ENCODE peak calls at places on chromosomes 4 and X, in five cellular contexts. One of them, this sample, is unnamed.

GRCh38 chr4:142534994-142535393 is 311.1 kb downstream of the INPP4B start:
- DNase-seq in astrocyte of the spinal cord: no peak
- DNase-seq in GM13976: no peak
- DNase-seq in CD4-positive, alpha-beta T cell: no peak
- DNase-seq in cardiac muscle cell: no peak
- DNase-seq in this sample: no peak

GRCh38 chr4:75229783-75230570 is 284.2 kb downstream of the RCHY1 start:
- DNase-seq in cardiac muscle cell: no peak
- DNase-seq in GM13976: no peak
- DNase-seq in astrocyte of the spinal cord: no peak
- DNase-seq in CD4-positive, alpha-beta T cell: no peak
- DNase-seq in this sample: no peak

GRCh38 chr4:182354867-182355266 is 111.7 kb downstream of the TENM3 start:
- DNase-seq in GM13976: no peak
- DNase-seq in astrocyte of the spinal cord: peak; percentile 63
- DNase-seq in cardiac muscle cell: peak; percentile 47
- DNase-seq in CD4-positive, alpha-beta T cell: no peak
- DNase-seq in this sample: no peak

GRCh38 chr4:186643501-186644315 is 79.9 kb downstream of the FAT1 start:
- DNase-seq in CD4-positive, alpha-beta T cell: no peak
- DNase-seq in astrocyte of the spinal cord: peak; percentile 74
- DNase-seq in cardiac muscle cell: peak; percentile 76
- DNase-seq in GM13976: no peak
- DNase-seq in this sample: no peak

GRCh38 chr4:122635205-122635604 is 14.3 kb upstream of the IL21 start:
- DNase-seq in CD4-positive, alpha-beta T cell: no peak
- DNase-seq in GM13976: peak; percentile 26
- DNase-seq in cardiac muscle cell: no peak
- DNase-seq in astrocyte of the spinal cord: no peak
- DNase-seq in this sample: no peak

GRCh38 chr4:3736806-3737205 is 29.4 kb upstream of the ADRA2C start:
- DNase-seq in cardiac muscle cell: no peak
- DNase-seq in CD4-positive, alpha-beta T cell: no peak
- DNase-seq in astrocyte of the spinal cord: no peak
- DNase-seq in GM13976: no peak
- DNase-seq in this sample: no peak

GRCh38 chr4:76950846-76951321 is 1.3 kb downstream of the SEPTIN11 start:
- DNase-seq in CD4-positive, alpha-beta T cell: no peak
- DNase-seq in GM13976: peak; percentile 18
- DNase-seq in cardiac muscle cell: peak; percentile 52
- DNase-seq in astrocyte of the spinal cord: peak; percentile 57
- DNase-seq in this sample: no peak

GRCh38 chrX:9825129-9825865 is 39.1 kb downstream of the SHROOM2 start:
- DNase-seq in CD4-positive, alpha-beta T cell: no peak
- DNase-seq in GM13976: no peak
- DNase-seq in cardiac muscle cell: peak; percentile 33
- DNase-seq in astrocyte of the spinal cord: no peak
- DNase-seq in this sample: no peak

GRCh38 chr4:158624889-158625478 is 46.7 kb downstream of the C4orf46 start:
- DNase-seq in GM13976: peak; percentile 27
- DNase-seq in astrocyte of the spinal cord: peak; percentile 68
- DNase-seq in CD4-positive, alpha-beta T cell: no peak
- DNase-seq in cardiac muscle cell: peak; percentile 80
- DNase-seq in this sample: peak; percentile 4

GRCh38 chr4:143402776-143403550 is 66.3 kb downstream of the GAB1 start:
- DNase-seq in cardiac muscle cell: no peak
- DNase-seq in astrocyte of the spinal cord: no peak
- DNase-seq in GM13976: no peak
- DNase-seq in CD4-positive, alpha-beta T cell: no peak
- DNase-seq in this sample: no peak

GRCh38 chr4:152618971-152619370 is 60.8 kb downstream of the TMEM154 start:
- DNase-seq in astrocyte of the spinal cord: no peak
- DNase-seq in GM13976: no peak
- DNase-seq in cardiac muscle cell: no peak
- DNase-seq in CD4-positive, alpha-beta T cell: no peak
- DNase-seq in this sample: no peak

GRCh38 chrX:112849010-112849409 is 8.4 kb upstream of the AMOT start:
- DNase-seq in astrocyte of the spinal cord: no peak
- DNase-seq in GM13976: no peak
- DNase-seq in cardiac muscle cell: peak; percentile 24
- DNase-seq in CD4-positive, alpha-beta T cell: no peak
- DNase-seq in this sample: no peak

GRCh38 chr4:27720010-27720766 is 859.5 kb downstream of the STIM2 start:
- DNase-seq in GM13976: no peak
- DNase-seq in cardiac muscle cell: no peak
- DNase-seq in astrocyte of the spinal cord: no peak
- DNase-seq in CD4-positive, alpha-beta T cell: no peak
- DNase-seq in this sample: no peak

GRCh38 chr4:58214376-58214775 is 1104.2 kb upstream of the IGFBP7 start:
- DNase-seq in CD4-positive, alpha-beta T cell: no peak
- DNase-seq in cardiac muscle cell: no peak
- DNase-seq in astrocyte of the spinal cord: no peak
- DNase-seq in GM13976: no peak
- DNase-seq in this sample: no peak

GRCh38 chrX:23334871-23335599 is 386 bp downstream of the PTCHD1 start:
- DNase-seq in CD4-positive, alpha-beta T cell: no peak
- DNase-seq in cardiac muscle cell: no peak
- DNase-seq in astrocyte of the spinal cord: no peak
- DNase-seq in GM13976: peak; percentile 11
- DNase-seq in this sample: peak; percentile 7

GRCh38 chrX:16601885-16602284 is 48.1 kb upstream of the S100G start:
- DNase-seq in GM13976: no peak
- DNase-seq in astrocyte of the spinal cord: no peak
- DNase-seq in cardiac muscle cell: no peak
- DNase-seq in CD4-positive, alpha-beta T cell: no peak
- DNase-seq in this sample: no peak

GRCh38 chr4:10033191-10033881 is 12.0 kb upstream of the SLC2A9 start:
- DNase-seq in GM13976: no peak
- DNase-seq in CD4-positive, alpha-beta T cell: no peak
- DNase-seq in cardiac muscle cell: peak; percentile 74
- DNase-seq in astrocyte of the spinal cord: peak; percentile 16
- DNase-seq in this sample: no peak

DNA sequence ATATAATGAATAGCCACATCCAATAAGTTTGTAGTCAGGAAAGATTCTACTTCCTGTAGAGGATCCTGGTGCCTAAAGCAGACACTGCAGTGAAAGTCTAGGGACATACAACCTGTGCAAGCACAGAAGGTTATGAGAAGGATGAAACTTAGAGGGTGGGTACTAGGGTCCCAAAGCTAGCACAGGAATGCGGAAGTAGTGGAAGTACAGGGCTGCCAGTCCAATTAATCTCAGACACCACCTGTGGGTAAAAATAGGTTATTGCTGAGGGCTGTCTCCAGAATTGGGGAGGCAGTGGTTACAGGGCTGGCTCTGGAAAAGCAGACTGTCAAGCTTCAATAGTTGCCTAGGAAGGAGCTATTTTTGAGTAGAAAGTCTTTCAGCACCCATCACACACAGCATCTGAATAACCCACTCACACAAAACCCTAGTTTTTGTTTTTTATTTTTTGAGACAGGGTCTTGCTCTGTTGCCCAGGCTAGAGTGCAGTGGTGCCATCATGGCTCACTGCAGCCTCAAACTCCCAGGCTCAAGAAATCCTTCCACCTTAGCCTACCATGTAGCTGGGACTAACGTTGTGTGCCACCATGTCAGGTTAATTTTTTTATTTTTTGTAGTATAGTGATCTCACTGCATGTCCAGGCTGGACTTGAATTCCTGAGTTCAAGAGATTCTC is 50.8 kb upstream of the ELF2 start:
- DNase-seq in CD4-positive, alpha-beta T cell: no peak
- DNase-seq in astrocyte of the spinal cord: no peak
- DNase-seq in GM13976: no peak
- DNase-seq in cardiac muscle cell: no peak
- DNase-seq in this sample: no peak
- TF ChIP-seq CTCF in CD4-positive, alpha-beta T cell: peak; percentile 11
- TF ChIP-seq CTCF in astrocyte of the spinal cord: no peak
- TF ChIP-seq CTCF in GM13976: peak; percentile 31
- TF ChIP-seq CTCF in cardiac muscle cell: no peak
- TF ChIP-seq CTCF in this sample: no peak

DNA sequence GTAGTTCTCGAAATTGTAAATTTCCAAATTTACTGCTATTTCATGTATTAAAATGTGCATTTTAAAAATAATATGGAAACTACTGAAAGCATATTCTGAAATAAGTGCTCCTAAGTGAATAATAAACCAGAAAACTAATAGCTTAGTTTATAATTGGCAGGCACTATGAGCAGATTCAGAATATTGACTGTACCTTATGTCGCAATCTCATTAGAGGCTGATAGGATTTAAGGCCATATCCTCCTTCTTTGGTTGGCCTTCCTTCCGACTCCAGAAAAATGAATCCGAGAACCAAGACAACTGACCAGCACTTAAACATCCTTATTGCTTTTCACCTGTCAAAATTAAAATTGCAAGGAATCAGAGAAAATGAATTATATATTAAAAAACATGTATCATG is 52.7 kb downstream of the FSTL5 start:
- DNase-seq in CD4-positive, alpha-beta T cell: no peak
- DNase-seq in GM13976: no peak
- DNase-seq in cardiac muscle cell: no peak
- DNase-seq in astrocyte of the spinal cord: no peak
- DNase-seq in this sample: no peak
- TF ChIP-seq CTCF in CD4-positive, alpha-beta T cell: no peak
- TF ChIP-seq CTCF in GM13976: no peak
- TF ChIP-seq CTCF in cardiac muscle cell: no peak
- TF ChIP-seq CTCF in astrocyte of the spinal cord: no peak
- TF ChIP-seq CTCF in this sample: no peak

GRCh38 chr4:6032249-6033244 is 14.3 kb upstream of the C4orf50 start:
- DNase-seq in CD4-positive, alpha-beta T cell: no peak
- DNase-seq in astrocyte of the spinal cord: no peak
- DNase-seq in cardiac muscle cell: no peak
- DNase-seq in GM13976: no peak
- DNase-seq in this sample: no peak
- TF ChIP-seq CTCF in CD4-positive, alpha-beta T cell: no peak
- TF ChIP-seq CTCF in astrocyte of the spinal cord: no peak
- TF ChIP-seq CTCF in cardiac muscle cell: no peak
- TF ChIP-seq CTCF in GM13976: no peak
- TF ChIP-seq CTCF in this sample: no peak

DNA sequence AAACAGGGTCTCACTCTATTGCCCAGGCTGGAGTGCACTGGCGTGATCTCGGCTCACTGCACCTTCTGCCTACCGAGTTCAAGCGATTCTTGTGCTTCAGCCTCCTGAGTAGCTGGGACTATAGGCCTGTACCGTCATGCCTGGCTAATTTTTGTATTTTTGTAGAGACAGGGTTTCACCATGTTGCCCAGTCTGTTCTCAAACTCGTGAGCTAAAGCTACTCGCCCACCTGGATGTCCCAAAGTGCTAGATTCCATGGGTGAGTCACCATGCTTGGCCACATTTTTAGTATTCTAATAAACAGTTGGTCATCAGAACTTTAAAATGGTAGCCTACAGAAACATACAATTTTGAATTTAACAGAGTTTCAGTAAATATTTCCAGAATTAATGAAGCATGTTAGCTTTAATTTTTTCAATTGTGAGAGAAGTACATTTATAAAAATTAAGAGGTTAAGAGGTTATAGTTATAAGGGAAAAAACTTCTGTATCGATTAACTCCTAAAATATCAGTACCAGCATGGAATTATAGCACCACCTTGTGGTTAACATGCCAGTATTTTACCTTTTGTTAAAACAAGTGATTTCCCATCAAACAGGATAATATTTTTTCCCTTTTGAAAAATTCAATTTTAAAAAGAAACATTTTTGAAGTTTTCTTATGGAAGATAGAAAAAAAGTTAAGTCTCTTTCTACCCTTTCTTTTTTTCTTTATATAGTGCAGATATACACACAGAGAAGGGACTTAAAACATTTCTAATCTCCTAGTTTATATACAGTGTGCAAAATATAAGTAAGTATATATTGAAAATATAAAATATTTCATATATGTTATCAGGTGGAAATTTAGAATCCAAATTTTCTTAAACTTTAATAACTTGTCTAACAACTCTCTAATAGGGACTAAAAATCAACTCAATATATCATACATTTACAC is 35.4 kb downstream of the CEP44 start:
- DNase-seq in astrocyte of the spinal cord: peak; percentile 60
- DNase-seq in CD4-positive, alpha-beta T cell: no peak
- DNase-seq in cardiac muscle cell: peak; percentile 59
- DNase-seq in GM13976: peak; percentile 33
- DNase-seq in this sample: no peak
- TF ChIP-seq CTCF in astrocyte of the spinal cord: peak; percentile 64
- TF ChIP-seq CTCF in CD4-positive, alpha-beta T cell: peak; percentile 83
- TF ChIP-seq CTCF in cardiac muscle cell: peak; percentile 69
- TF ChIP-seq CTCF in GM13976: peak; percentile 43
- TF ChIP-seq CTCF in this sample: peak; percentile 87

GRCh38 chr4:163367651-163368050 is 24.0 kb downstream of the NPY5R start:
- DNase-seq in astrocyte of the spinal cord: no peak
- DNase-seq in CD4-positive, alpha-beta T cell: no peak
- DNase-seq in GM13976: no peak
- DNase-seq in cardiac muscle cell: peak; percentile 25
- DNase-seq in this sample: no peak
- TF ChIP-seq CTCF in astrocyte of the spinal cord: no peak
- TF ChIP-seq CTCF in CD4-positive, alpha-beta T cell: no peak
- TF ChIP-seq CTCF in GM13976: no peak
- TF ChIP-seq CTCF in cardiac muscle cell: no peak
- TF ChIP-seq CTCF in this sample: no peak

GRCh38 chrX:140664939-140665338 is 44.6 kb upstream of the LINC00632 start:
- DNase-seq in CD4-positive, alpha-beta T cell: no peak
- DNase-seq in astrocyte of the spinal cord: peak; percentile 19
- DNase-seq in GM13976: no peak
- DNase-seq in cardiac muscle cell: peak; percentile 41
- DNase-seq in this sample: no peak
- TF ChIP-seq CTCF in CD4-positive, alpha-beta T cell: no peak
- TF ChIP-seq CTCF in astrocyte of the spinal cord: no peak
- TF ChIP-seq CTCF in GM13976: no peak
- TF ChIP-seq CTCF in cardiac muscle cell: peak; percentile 33
- TF ChIP-seq CTCF in this sample: peak; percentile 74